ENCODE peak calls at places on chromosomes 4 and X, in eight cellular contexts. T, S, Y, G, Q, E, N and A are unnamed samples.
A peak's percentile ranks its signal among the peaks of the same experiment; 100 is the strongest.

GRCh38 chr4:53608242-53608641 is 17.0 kb upstream of the LNX1 start:
- DNase-seq in T (no peak), S (no peak), Y (no peak), G (no peak), Q (no peak), E (no peak), N (no peak), A (no peak)

GRCh38 chrX:30875957-30876356 is 13.1 kb downstream of the TAB3 start:
- DNase-seq in T (no peak), S (no peak), Y (peak; percentile 64), G (no peak), Q (no peak), E (no peak), N (no peak), A (no peak)

GRCh38 chr4:11424896-11425295 is 3.8 kb downstream of the HS3ST1 start:
- DNase-seq in T (no peak), S (no peak), Y (no peak), G (no peak), Q (no peak), E (no peak), N (no peak), A (no peak)

GRCh38 chr4:28256295-28256694 is 1395.7 kb downstream of the STIM2 start:
- DNase-seq in T (no peak), S (no peak), Y (no peak), G (no peak), Q (no peak), E (no peak), N (no peak), A (no peak)

GRCh38 chr4:3257691-3258482 is 8.9 kb downstream of the MSANTD1 start:
- DNase-seq in T (no peak), S (no peak), Y (peak; percentile 73), G (no peak), Q (no peak), E (no peak), N (peak; percentile 33), A (no peak)

GRCh38 chrX:99271641-99272040 is 1138.4 kb downstream of the PCDH19 start:
- DNase-seq in T (no peak), S (no peak), Y (no peak), G (no peak), Q (no peak), E (no peak), N (no peak), A (no peak)

GRCh38 chr4:183527326-183527725 is 22.5 kb downstream of the ING2 start:
- DNase-seq in T (no peak), S (no peak), Y (no peak), G (no peak), Q (no peak), E (no peak), N (no peak), A (no peak)

GRCh38 chr4:185395956-185396723 is 416 bp upstream of the LRP2BP start:
- DNase-seq in T (peak; percentile 98), S (peak; percentile 99), Y (peak; percentile 93), G (peak; percentile 76), Q (peak; percentile 96), E (peak; percentile 75), N (peak; percentile 97), A (peak; percentile 99)

GRCh38 chrX:72115380-72115779 is 16.3 kb downstream of the RTL5 start:
- DNase-seq in T (no peak), S (no peak), Y (no peak), G (no peak), Q (no peak), E (no peak), N (no peak), A (peak; percentile 9)

GRCh38 chr4:15893967-15894366 is 44.6 kb downstream of the FGFBP1 start:
- DNase-seq in T (no peak), S (no peak), Y (peak; percentile 99), G (no peak), Q (no peak), E (no peak), N (no peak), A (no peak)

GRCh38 chrX:148501121-148502066 is 977 bp downstream of the AFF2 start:
- DNase-seq in T (no peak), S (no peak), Y (no peak), G (no peak), Q (peak; percentile 44), E (no peak), N (peak; percentile 31), A (no peak)

GRCh38 chr4:41785665-41786064 is 37.1 kb upstream of the PHOX2B start:
- DNase-seq in T (no peak), S (no peak), Y (no peak), G (no peak), Q (no peak), E (no peak), N (no peak), A (no peak)

GRCh38 chrX:49995021-49995731 is 72.8 kb downstream of the CLCN5 start:
- DNase-seq in T (no peak), S (no peak), Y (peak; percentile 82), G (no peak), Q (peak; percentile 23), E (peak; percentile 25), N (no peak), A (no peak)

GRCh38 chrX:145502670-145503069 is 255.4 kb downstream of the SPANXN1 start:
- DNase-seq in T (no peak), S (no peak), Y (no peak), G (no peak), Q (no peak), E (no peak), N (no peak), A (no peak)

GRCh38 chrX:145506225-145506624 is 258.9 kb downstream of the SPANXN1 start:
- DNase-seq in T (no peak), S (no peak), Y (no peak), G (no peak), Q (no peak), E (no peak), N (no peak), A (no peak)
- H3K27me3 ChIP-seq in T (no peaks in the 10 kb centered on the region), S (no peaks in the 10 kb centered on the region), Y (no peaks in the 10 kb centered on the region), G (no peaks in the 10 kb centered on the region), Q (no peaks in the 10 kb centered on the region), E (no peaks in the 10 kb centered on the region), N (no peaks in the 10 kb centered on the region), A (no peaks in the 10 kb centered on the region)

GRCh38 chrX:153245288-153245731 is 66.2 kb downstream of the MAGEA1 start:
- DNase-seq in T (no peak), S (no peak), Y (no peak), G (no peak), Q (peak; percentile 53), E (peak; percentile 15), N (no peak), A (no peak)
- H3K9me3 ChIP-seq in T (no peaks in the 10 kb centered on the region), S (no peaks in the 10 kb centered on the region), Y (no peaks in the 10 kb centered on the region), G (no peaks in the 10 kb centered on the region), Q (no peaks in the 10 kb centered on the region), E (no peaks in the 10 kb centered on the region), N (no peaks in the 10 kb centered on the region), A (no peaks in the 10 kb centered on the region)

GRCh38 chrX:16335181-16335580 is 167.9 kb downstream of the MAGEB17 start:
- DNase-seq in T (no peak), S (no peak), Y (no peak), G (no peak), Q (no peak), E (no peak), N (no peak), A (no peak)
- H3K27me3 ChIP-seq in T (no peaks in the 10 kb centered on the region), S (no peaks in the 10 kb centered on the region), Y (no peaks in the 10 kb centered on the region), G (no peaks in the 10 kb centered on the region), Q (no peaks in the 10 kb centered on the region), E (no peaks in the 10 kb centered on the region), N (no peaks in the 10 kb centered on the region), A (no peaks in the 10 kb centered on the region)

GRCh38 chrX:18873836-18874235 is 110.1 kb downstream of the PHKA2 start:
- DNase-seq in T (no peak), S (no peak), Y (no peak), G (no peak), Q (no peak), E (no peak), N (no peak), A (no peak)

GRCh38 chrX:18872621-18873020 is 111.3 kb downstream of the PHKA2 start:
- DNase-seq in T (no peak), S (no peak), Y (no peak), G (no peak), Q (no peak), E (no peak), N (no peak), A (no peak)

GRCh38 chrX:18873189-18873791 is 110.6 kb downstream of the PHKA2 start:
- DNase-seq in T (peak; percentile 66), S (no peak), Y (peak; percentile 69), G (no peak), Q (no peak), E (no peak), N (no peak), A (no peak)

GRCh38 chrX:18871161-18871880 is 112.6 kb downstream of the PHKA2 start:
- DNase-seq in T (no peak), S (no peak), Y (peak; percentile 7), G (no peak), Q (no peak), E (no peak), N (no peak), A (no peak)

GRCh38 chrX:18871970-18872369 is 111.9 kb downstream of the PHKA2 start:
- DNase-seq in T (no peak), S (no peak), Y (no peak), G (no peak), Q (no peak), E (no peak), N (no peak), A (no peak)
- H3K9me3 ChIP-seq in T (no peaks in the 10 kb centered on the region), S (no peaks in the 10 kb centered on the region), Y (no peaks in the 10 kb centered on the region), G (no peaks in the 10 kb centered on the region), Q (no peaks in the 10 kb centered on the region), E (no peaks in the 10 kb centered on the region), N (no peaks in the 10 kb centered on the region), A (no peaks in the 10 kb centered on the region)

GRCh38 chrX:137430301-137430700 is 135.6 kb upstream of the ZIC3 start:
- DNase-seq in T (no peak), S (no peak), Y (no peak), G (no peak), Q (no peak), E (no peak), N (no peak), A (no peak)
- H3K27me3 ChIP-seq in T (no peaks in the 10 kb centered on the region), S (peaks cover 5% of the 10 kb centered on the region), Y (peaks cover 27% of the 10 kb centered on the region), G (peaks cover 65% of the 10 kb centered on the region), Q (peaks cover 60% of the 10 kb centered on the region), E (peaks cover 11% of the 10 kb centered on the region), N (peaks cover 45% of the 10 kb centered on the region), A (peaks cover 18% of the 10 kb centered on the region)

DNA sequence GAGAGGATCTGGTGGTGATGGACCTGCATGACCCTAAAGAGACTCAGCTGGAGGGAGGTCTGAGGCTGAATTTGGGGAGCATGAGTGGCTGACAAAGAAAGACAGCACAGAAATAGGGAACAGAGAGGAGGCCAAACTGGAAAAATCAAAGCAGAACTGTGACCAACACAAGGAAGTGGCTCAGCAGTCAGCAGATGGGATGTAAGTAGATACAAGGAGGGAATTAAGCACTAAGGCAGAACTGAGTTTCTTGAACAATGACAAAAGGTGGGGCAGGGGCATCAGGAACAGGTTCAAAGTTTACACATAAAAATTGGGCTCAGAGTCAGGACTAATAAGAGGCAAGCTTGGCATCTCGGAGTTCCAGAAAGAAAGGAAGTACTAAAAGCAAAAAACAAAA is 144.3 kb upstream of the KLF3 start:
- DNase-seq in T (no peak), S (no peak), Y (no peak), G (no peak), Q (no peak), E (no peak), N (no peak), A (no peak)
- H3K9me3 ChIP-seq in T (no peaks in the 10 kb centered on the region), S (no peaks in the 10 kb centered on the region), Y (no peaks in the 10 kb centered on the region), G (no peaks in the 10 kb centered on the region), Q (no peaks in the 10 kb centered on the region), E (no peaks in the 10 kb centered on the region), N (no peaks in the 10 kb centered on the region), A (no peaks in the 10 kb centered on the region)